ENCODE peak calls at places on chromosomes 7 and 10, in five cellular contexts. W is upper lobe of right lung; V is stimulated activated CD4-positive, alpha-beta T cell treated with anti-CD3 and anti-CD28 coated beads, Interleukin-15, amount 100 ng/mL, for 1 hour; S is tibial artery; A is ELF-1. O is an unnamed sample.
A peak's percentile ranks its signal among the peaks of the same experiment; 100 is the strongest.

GRCh38 chr10:67785098-67785497 is 52.9 kb downstream of the DNAJC12 start:
- DNase-seq in W (no peak), V (no peak), S (no peak), A (no peak), O (no peak)

GRCh38 chr7:44067064-44067951 is 1.9 kb upstream of the PGAM2 start:
- DNase-seq in W (peak; percentile 40), V (no peak), S (peak; percentile 60), A (no peak), O (no peak)

GRCh38 chr7:30713397-30713796 is 31.1 kb upstream of the CRHR2 start:
- DNase-seq in W (peak; percentile 31), V (no peak), S (no peak), A (no peak), O (no peak)

GRCh38 chr10:60384006-60384405 is 5.7 kb downstream of the ANK3 start:
- DNase-seq in W (no peak), V (no peak), S (no peak), A (no peak), O (no peak)

GRCh38 chr10:125936331-125936730 is 40.0 kb downstream of the FANK1 start:
- DNase-seq in W (no peak), V (no peak), S (no peak), A (no peak), O (no peak)

GRCh38 chr10:113524120-113524519 is 28.7 kb upstream of the HABP2 start:
- DNase-seq in W (no peak), V (no peak), S (peak; percentile 23), A (peak; percentile 80), O (no peak)

GRCh38 chr7:2698581-2699288 is 10.7 kb downstream of the AMZ1 start:
- DNase-seq in W (no peak), V (no peak), S (no peak), A (no peak), O (peak; percentile 27)

GRCh38 chr10:33715303-33715702 is 380.8 kb upstream of the NRP1 start:
- DNase-seq in W (no peak), V (no peak), S (no peak), A (no peak), O (peak; percentile 71)

GRCh38 chr10:72329290-72330058 is 25.2 kb downstream of the DNAJB12 start:
- DNase-seq in W (peak; percentile 80), V (no peak), S (peak; percentile 75), A (no peak), O (peak; percentile 24)

GRCh38 chr7:140238778-140239652 is 62.2 kb upstream of the KDM7A start:
- DNase-seq in W (no peak), V (no peak), S (no peak), A (no peak), O (peak; percentile 67)

GRCh38 chr10:133117688-133118071 is 30.0 kb downstream of the ADGRA1 start:
- DNase-seq in W (no peak), V (no peak), S (no peak), A (no peak), O (no peak)

GRCh38 chr7:142607351-142607750 is 141.9 kb upstream of the PRSS1 start:
- DNase-seq in W (no peak), V (no peak), S (no peak), A (no peak), O (no peak)

GRCh38 chr10:114239994-114240345 is 916 bp downstream of the VWA2 start:
- DNase-seq in W (no peak), V (no peak), S (no peak), A (peak; percentile 43), O (no peak)

GRCh38 chr7:13989138-13989943 is at the start of gene ETV1:
- DNase-seq in W (peak; percentile 78), V (no peak), S (peak; percentile 82), A (peak; percentile 94), O (peak; percentile 50)

GRCh38 chr10:131640045-131640644 is 260.7 kb upstream of the PPP2R2D start:
- DNase-seq in W (no peak), V (no peak), S (no peak), A (no peak), O (no peak)

GRCh38 chr7:155763122-155763521 is 49.1 kb downstream of the SHH start:
- DNase-seq in W (no peak), V (no peak), S (no peak), A (no peak), O (no peak)

GRCh38 chr10:124560377-124560776 is 98.8 kb downstream of the LHPP start:
- DNase-seq in W (peak; percentile 58), V (no peak), S (peak; percentile 92), A (no peak), O (no peak)

GRCh38 chr10:86234102-86234501 is 132.5 kb downstream of the GRID1 start:
- DNase-seq in W (no peak), V (no peak), S (no peak), A (no peak), O (no peak)

GRCh38 chr7:66409493-66409892 is 204.4 kb downstream of the TPST1 start:
- DNase-seq in W (no peak), V (no peak), S (no peak), A (no peak), O (no peak)

GRCh38 chr7:155369-156000 is 36.9 kb upstream of the FAM20C start:
- DNase-seq in W (peak; percentile 20), V (no peak), S (peak; percentile 28), A (no peak), O (no peak)

GRCh38 chr7:66626236-66626957 is 2.3 kb upstream of the KCTD7 start:
- DNase-seq in W (no peak), V (no peak), S (no peak), A (no peak), O (no peak)

GRCh38 chr7:22561356-22561755 is 61.4 kb upstream of the STEAP1B start:
- DNase-seq in W (peak; percentile 71), V (no peak), S (peak; percentile 92), A (peak; percentile 92), O (no peak)

GRCh38 chr7:105862276-105862675 is 14.1 kb downstream of the ATXN7L1 start:
- DNase-seq in W (no peak), V (no peak), S (no peak), A (no peak), O (no peak)

GRCh38 chr10:4082851-4083250 is 297.8 kb upstream of the KLF6 start:
- DNase-seq in W (no peak), V (no peak), S (no peak), A (no peak), O (no peak)